ENCODE peak calls at places on chromosomes 3 and 15, in seven cellular contexts. N, B, U, L, C, E and M are unnamed samples.

GRCh38 chr15:41775651-41776050 is 1.4 kb downstream of the MAPKBP1 start:
- DNase-seq in C (no peak), B (no peak), N (no peak), U (no peak), E (no peak), L (no peak), M (no peak)

GRCh38 chr15:22952826-22953579 is 27.2 kb downstream of the CYFIP1 start:
- DNase-seq in L (no peak), U (peak), B (no peak), N (peak), E (no peak), C (no peak), M (no peak)

GRCh38 chr3:194379651-194380050 is 10.1 kb upstream of the LRRC15 start:
- DNase-seq in U (peak), C (no peak), E (no peak), B (no peak), N (no peak), L (no peak), M (no peak)

GRCh38 chr15:80351211-80351610 is 53.0 kb upstream of the ARNT2 start:
- DNase-seq in B (no peak), C (no peak), N (no peak), L (no peak), E (no peak), U (no peak), M (no peak)

GRCh38 chr3:142210144-142210543 is 15.2 kb downstream of the GK5 start:
- DNase-seq in E (no peak), U (no peak), N (peak), B (no peak), C (no peak), L (no peak), M (no peak)

GRCh38 chr3:44685128-44685800 is 27.2 kb upstream of the ZNF502 start:
- DNase-seq in C (peak), E (no peak), N (peak), U (peak), B (peak), L (peak), M (peak)

GRCh38 chr3:170563712-170564423 is 22.0 kb downstream of the SLC7A14 start:
- DNase-seq in C (no peak), B (no peak), E (no peak), U (peak), L (no peak), N (peak), M (no peak)

GRCh38 chr3:107894998-107895397 is 195.8 kb downstream of the CD47 start:
- DNase-seq in B (no peak), N (no peak), E (no peak), U (no peak), C (no peak), L (no peak), M (no peak)

GRCh38 chr3:104411760-104412159 is 954.9 kb upstream of the ALCAM start:
- DNase-seq in C (no peak), U (no peak), L (no peak), N (no peak), E (no peak), B (no peak), M (no peak)

GRCh38 chr3:98782826-98783500 is 19.8 kb downstream of the ST3GAL6 start:
- DNase-seq in U (no peak), E (no peak), L (no peak), B (no peak), N (no peak), C (no peak), M (no peak)

GRCh38 chr3:105513042-105513441 is 146.3 kb downstream of the ALCAM start:
- DNase-seq in L (no peak), U (no peak), E (no peak), B (no peak), C (no peak), N (peak), M (no peak)

GRCh38 chr3:150385296-150386242 is 22.5 kb upstream of the TSC22D2 start:
- DNase-seq in B (no peak), N (no peak), E (no peak), C (no peak), U (no peak), L (no peak), M (peak)

GRCh38 chr3:85360742-85361387 is 402.1 kb downstream of the CADM2 start:
- DNase-seq in L (peak), U (peak), C (peak), B (no peak), E (no peak), N (no peak), M (peak)

GRCh38 chr3:45035441-45036301 is 9.6 kb downstream of the CLEC3B start:
- DNase-seq in C (no peak), E (no peak), N (no peak), U (no peak), L (peak), B (no peak), M (peak)

GRCh38 chr3:148816971-148817519 is 10.6 kb upstream of the CPB1 start:
- DNase-seq in B (no peak), N (no peak), L (no peak), U (peak), C (no peak), E (no peak), M (no peak)